ENCODE peak calls at places on chromosomes 1 and 21, in nine cellular contexts. One of them, this sample, is unnamed.

GRCh38 chr21:45830720-45831366 is 150.7 kb upstream of the COL6A1 start:
- DNase-seq in activated CD4-positive, alpha-beta T cell treated with anti-CD3 and anti-CD28 coated beads, Interleukin-2, amount 50 U/mL, for 48 hours: no peak
- DNase-seq in dermis microvascular lymphatic vessel endothelial cell: no peak
- DNase-seq in tibial artery: no peak
- DNase-seq in GM10248: no peak
- DNase-seq in endodermal cell: no peak
- DNase-seq in LoVo: no peak
- DNase-seq in B cell: no peak
- DNase-seq in T1000: no peak
- DNase-seq in this sample: no peak

GRCh38 chr21:18244721-18245486 is at the start of gene CHODL:
- DNase-seq in activated CD4-positive, alpha-beta T cell treated with anti-CD3 and anti-CD28 coated beads, Interleukin-2, amount 50 U/mL, for 48 hours: no peak
- DNase-seq in GM10248: no peak
- DNase-seq in endodermal cell: peak
- DNase-seq in tibial artery: peak
- DNase-seq in LoVo: no peak
- DNase-seq in B cell: no peak
- DNase-seq in T1000: no peak
- DNase-seq in dermis microvascular lymphatic vessel endothelial cell: no peak
- DNase-seq in this sample: no peak

GRCh38 chr1:16026723-16027484 is 5.1 kb downstream of the CLCNKA start:
- DNase-seq in T1000: no peak
- DNase-seq in B cell: peak
- DNase-seq in tibial artery: no peak
- DNase-seq in LoVo: no peak
- DNase-seq in activated CD4-positive, alpha-beta T cell treated with anti-CD3 and anti-CD28 coated beads, Interleukin-2, amount 50 U/mL, for 48 hours: peak
- DNase-seq in dermis microvascular lymphatic vessel endothelial cell: no peak
- DNase-seq in GM10248: no peak
- DNase-seq in endodermal cell: peak
- DNase-seq in this sample: no peak

GRCh38 chr1:214205053-214205452 is 75.9 kb upstream of the SMYD2 start:
- DNase-seq in LoVo: no peak
- DNase-seq in dermis microvascular lymphatic vessel endothelial cell: no peak
- DNase-seq in B cell: no peak
- DNase-seq in activated CD4-positive, alpha-beta T cell treated with anti-CD3 and anti-CD28 coated beads, Interleukin-2, amount 50 U/mL, for 48 hours: no peak
- DNase-seq in tibial artery: no peak
- DNase-seq in T1000: no peak
- DNase-seq in GM10248: no peak
- DNase-seq in endodermal cell: no peak
- DNase-seq in this sample: no peak

GRCh38 chr1:63920154-63921117 is 146.6 kb downstream of the ROR1 start:
- DNase-seq in T1000: peak
- DNase-seq in tibial artery: no peak
- DNase-seq in B cell: no peak
- DNase-seq in LoVo: peak
- DNase-seq in dermis microvascular lymphatic vessel endothelial cell: no peak
- DNase-seq in activated CD4-positive, alpha-beta T cell treated with anti-CD3 and anti-CD28 coated beads, Interleukin-2, amount 50 U/mL, for 48 hours: no peak
- DNase-seq in GM10248: no peak
- DNase-seq in endodermal cell: no peak
- DNase-seq in this sample: no peak

GRCh38 chr1:28915036-28915895 is 897 bp downstream of the EPB41 start:
- DNase-seq in GM10248: no peak
- DNase-seq in dermis microvascular lymphatic vessel endothelial cell: no peak
- DNase-seq in endodermal cell: peak
- DNase-seq in B cell: no peak
- DNase-seq in T1000: peak
- DNase-seq in activated CD4-positive, alpha-beta T cell treated with anti-CD3 and anti-CD28 coated beads, Interleukin-2, amount 50 U/mL, for 48 hours: peak
- DNase-seq in LoVo: peak
- DNase-seq in tibial artery: no peak
- DNase-seq in this sample: peak

GRCh38 chr1:160810486-160810885 is 14.5 kb downstream of the LY9 start:
- DNase-seq in LoVo: no peak
- DNase-seq in endodermal cell: no peak
- DNase-seq in GM10248: no peak
- DNase-seq in T1000: no peak
- DNase-seq in tibial artery: no peak
- DNase-seq in activated CD4-positive, alpha-beta T cell treated with anti-CD3 and anti-CD28 coated beads, Interleukin-2, amount 50 U/mL, for 48 hours: no peak
- DNase-seq in B cell: no peak
- DNase-seq in dermis microvascular lymphatic vessel endothelial cell: no peak
- DNase-seq in this sample: no peak

GRCh38 chr1:156752843-156753486 is 1.5 kb upstream of the HDGF start:
- DNase-seq in T1000: no peak
- DNase-seq in dermis microvascular lymphatic vessel endothelial cell: no peak
- DNase-seq in LoVo: no peak
- DNase-seq in B cell: no peak
- DNase-seq in endodermal cell: peak
- DNase-seq in activated CD4-positive, alpha-beta T cell treated with anti-CD3 and anti-CD28 coated beads, Interleukin-2, amount 50 U/mL, for 48 hours: no peak
- DNase-seq in GM10248: no peak
- DNase-seq in tibial artery: peak
- DNase-seq in this sample: no peak

GRCh38 chr1:162166934-162167615 is 97.6 kb downstream of the NOS1AP start:
- DNase-seq in GM10248: no peak
- DNase-seq in B cell: no peak
- DNase-seq in LoVo: no peak
- DNase-seq in tibial artery: no peak
- DNase-seq in dermis microvascular lymphatic vessel endothelial cell: no peak
- DNase-seq in endodermal cell: no peak
- DNase-seq in activated CD4-positive, alpha-beta T cell treated with anti-CD3 and anti-CD28 coated beads, Interleukin-2, amount 50 U/mL, for 48 hours: no peak
- DNase-seq in T1000: no peak
- DNase-seq in this sample: no peak

GRCh38 chr1:169849346-169850022 is 44.2 kb downstream of the SCYL3 start:
- DNase-seq in T1000: no peak
- DNase-seq in LoVo: no peak
- DNase-seq in tibial artery: no peak
- DNase-seq in endodermal cell: no peak
- DNase-seq in B cell: no peak
- DNase-seq in GM10248: no peak
- DNase-seq in dermis microvascular lymphatic vessel endothelial cell: no peak
- DNase-seq in activated CD4-positive, alpha-beta T cell treated with anti-CD3 and anti-CD28 coated beads, Interleukin-2, amount 50 U/mL, for 48 hours: no peak
- DNase-seq in this sample: no peak

GRCh38 chr1:116289219-116289618 is 83.8 kb upstream of the ATP1A1 start:
- DNase-seq in T1000: no peak
- DNase-seq in tibial artery: no peak
- DNase-seq in LoVo: no peak
- DNase-seq in endodermal cell: no peak
- DNase-seq in activated CD4-positive, alpha-beta T cell treated with anti-CD3 and anti-CD28 coated beads, Interleukin-2, amount 50 U/mL, for 48 hours: no peak
- DNase-seq in dermis microvascular lymphatic vessel endothelial cell: no peak
- DNase-seq in GM10248: no peak
- DNase-seq in B cell: no peak
- DNase-seq in this sample: no peak

GRCh38 chr1:89523597-89524368 is 846 bp upstream of the LRRC8B start:
- DNase-seq in LoVo: peak
- DNase-seq in GM10248: peak
- DNase-seq in T1000: no peak
- DNase-seq in tibial artery: no peak
- DNase-seq in dermis microvascular lymphatic vessel endothelial cell: peak
- DNase-seq in endodermal cell: peak
- DNase-seq in activated CD4-positive, alpha-beta T cell treated with anti-CD3 and anti-CD28 coated beads, Interleukin-2, amount 50 U/mL, for 48 hours: peak
- DNase-seq in B cell: peak
- DNase-seq in this sample: peak

GRCh38 chr1:9766759-9767442 is 56.9 kb downstream of the CLSTN1 start:
- DNase-seq in activated CD4-positive, alpha-beta T cell treated with anti-CD3 and anti-CD28 coated beads, Interleukin-2, amount 50 U/mL, for 48 hours: no peak
- DNase-seq in GM10248: no peak
- DNase-seq in endodermal cell: no peak
- DNase-seq in tibial artery: no peak
- DNase-seq in LoVo: no peak
- DNase-seq in B cell: no peak
- DNase-seq in T1000: peak
- DNase-seq in dermis microvascular lymphatic vessel endothelial cell: no peak
- DNase-seq in this sample: no peak

GRCh38 chr1:209845405-209845725 is 17.6 kb downstream of the UTP25 start:
- DNase-seq in T1000: no peak
- DNase-seq in activated CD4-positive, alpha-beta T cell treated with anti-CD3 and anti-CD28 coated beads, Interleukin-2, amount 50 U/mL, for 48 hours: no peak
- DNase-seq in endodermal cell: no peak
- DNase-seq in tibial artery: no peak
- DNase-seq in LoVo: no peak
- DNase-seq in dermis microvascular lymphatic vessel endothelial cell: no peak
- DNase-seq in B cell: no peak
- DNase-seq in GM10248: no peak
- DNase-seq in this sample: no peak

GRCh38 chr1:109625176-109625575 is 5.5 kb downstream of the AMPD2 start:
- DNase-seq in B cell: no peak
- DNase-seq in activated CD4-positive, alpha-beta T cell treated with anti-CD3 and anti-CD28 coated beads, Interleukin-2, amount 50 U/mL, for 48 hours: no peak
- DNase-seq in LoVo: no peak
- DNase-seq in GM10248: no peak
- DNase-seq in dermis microvascular lymphatic vessel endothelial cell: no peak
- DNase-seq in tibial artery: peak
- DNase-seq in T1000: no peak
- DNase-seq in endodermal cell: no peak
- DNase-seq in this sample: no peak

GRCh38 chr21:46347203-46347550 is 23.2 kb downstream of the PCNT start:
- DNase-seq in GM10248: no peak
- DNase-seq in T1000: no peak
- DNase-seq in activated CD4-positive, alpha-beta T cell treated with anti-CD3 and anti-CD28 coated beads, Interleukin-2, amount 50 U/mL, for 48 hours: no peak
- DNase-seq in LoVo: no peak
- DNase-seq in endodermal cell: no peak
- DNase-seq in tibial artery: no peak
- DNase-seq in B cell: no peak
- DNase-seq in dermis microvascular lymphatic vessel endothelial cell: no peak
- DNase-seq in this sample: no peak

GRCh38 chr1:202588644-202589189 is 121.5 kb downstream of the SYT2 start:
- DNase-seq in activated CD4-positive, alpha-beta T cell treated with anti-CD3 and anti-CD28 coated beads, Interleukin-2, amount 50 U/mL, for 48 hours: no peak
- DNase-seq in GM10248: no peak
- DNase-seq in LoVo: peak
- DNase-seq in T1000: no peak
- DNase-seq in B cell: no peak
- DNase-seq in tibial artery: no peak
- DNase-seq in dermis microvascular lymphatic vessel endothelial cell: no peak
- DNase-seq in endodermal cell: no peak
- DNase-seq in this sample: no peak

GRCh38 chr1:15736035-15736665 is at the start of gene SLC25A34:
- DNase-seq in activated CD4-positive, alpha-beta T cell treated with anti-CD3 and anti-CD28 coated beads, Interleukin-2, amount 50 U/mL, for 48 hours: no peak
- DNase-seq in endodermal cell: no peak
- DNase-seq in dermis microvascular lymphatic vessel endothelial cell: no peak
- DNase-seq in B cell: no peak
- DNase-seq in T1000: no peak
- DNase-seq in GM10248: no peak
- DNase-seq in tibial artery: peak
- DNase-seq in LoVo: no peak
- DNase-seq in this sample: no peak

GRCh38 chr1:214513394-214513793 is 38.0 kb downstream of the PTPN14 start:
- DNase-seq in endodermal cell: no peak
- DNase-seq in tibial artery: no peak
- DNase-seq in LoVo: no peak
- DNase-seq in T1000: no peak
- DNase-seq in dermis microvascular lymphatic vessel endothelial cell: no peak
- DNase-seq in activated CD4-positive, alpha-beta T cell treated with anti-CD3 and anti-CD28 coated beads, Interleukin-2, amount 50 U/mL, for 48 hours: no peak
- DNase-seq in B cell: no peak
- DNase-seq in GM10248: no peak
- DNase-seq in this sample: no peak

GRCh38 chr1:41435570-41436178 is 48.8 kb downstream of the EDN2 start:
- DNase-seq in activated CD4-positive, alpha-beta T cell treated with anti-CD3 and anti-CD28 coated beads, Interleukin-2, amount 50 U/mL, for 48 hours: no peak
- DNase-seq in GM10248: no peak
- DNase-seq in endodermal cell: peak
- DNase-seq in tibial artery: no peak
- DNase-seq in LoVo: no peak
- DNase-seq in dermis microvascular lymphatic vessel endothelial cell: no peak
- DNase-seq in B cell: no peak
- DNase-seq in T1000: no peak
- DNase-seq in this sample: no peak

GRCh38 chr1:173002891-173003582 is 47.7 kb downstream of the TNFSF18 start:
- DNase-seq in GM10248: no peak
- DNase-seq in LoVo: no peak
- DNase-seq in dermis microvascular lymphatic vessel endothelial cell: no peak
- DNase-seq in T1000: peak
- DNase-seq in B cell: no peak
- DNase-seq in activated CD4-positive, alpha-beta T cell treated with anti-CD3 and anti-CD28 coated beads, Interleukin-2, amount 50 U/mL, for 48 hours: no peak
- DNase-seq in endodermal cell: no peak
- DNase-seq in tibial artery: no peak
- DNase-seq in this sample: no peak

GRCh38 chr1:177872563-177872900 is 97.3 kb downstream of the SEC16B start:
- DNase-seq in activated CD4-positive, alpha-beta T cell treated with anti-CD3 and anti-CD28 coated beads, Interleukin-2, amount 50 U/mL, for 48 hours: no peak
- DNase-seq in dermis microvascular lymphatic vessel endothelial cell: no peak
- DNase-seq in T1000: no peak
- DNase-seq in GM10248: no peak
- DNase-seq in tibial artery: no peak
- DNase-seq in LoVo: no peak
- DNase-seq in endodermal cell: no peak
- DNase-seq in B cell: no peak
- DNase-seq in this sample: no peak

GRCh38 chr1:245512980-245513578 is 358.3 kb downstream of the KIF26B start:
- DNase-seq in tibial artery: no peak
- DNase-seq in endodermal cell: peak
- DNase-seq in dermis microvascular lymphatic vessel endothelial cell: no peak
- DNase-seq in activated CD4-positive, alpha-beta T cell treated with anti-CD3 and anti-CD28 coated beads, Interleukin-2, amount 50 U/mL, for 48 hours: no peak
- DNase-seq in LoVo: no peak
- DNase-seq in B cell: peak
- DNase-seq in GM10248: peak
- DNase-seq in T1000: no peak
- DNase-seq in this sample: no peak

GRCh38 chr1:64072089-64072835 is 131.2 kb upstream of the UBE2U start:
- DNase-seq in T1000: no peak
- DNase-seq in activated CD4-positive, alpha-beta T cell treated with anti-CD3 and anti-CD28 coated beads, Interleukin-2, amount 50 U/mL, for 48 hours: no peak
- DNase-seq in dermis microvascular lymphatic vessel endothelial cell: no peak
- DNase-seq in tibial artery: no peak
- DNase-seq in B cell: no peak
- DNase-seq in endodermal cell: no peak
- DNase-seq in GM10248: no peak
- DNase-seq in LoVo: peak
- DNase-seq in this sample: no peak

GRCh38 chr1:11052839-11053757 is 6.1 kb upstream of the MASP2 start:
- DNase-seq in LoVo: no peak
- DNase-seq in tibial artery: no peak
- DNase-seq in T1000: no peak
- DNase-seq in dermis microvascular lymphatic vessel endothelial cell: no peak
- DNase-seq in activated CD4-positive, alpha-beta T cell treated with anti-CD3 and anti-CD28 coated beads, Interleukin-2, amount 50 U/mL, for 48 hours: peak
- DNase-seq in GM10248: no peak
- DNase-seq in endodermal cell: no peak
- DNase-seq in B cell: no peak
- DNase-seq in this sample: no peak

GRCh38 chr1:226185153-226186036 is 1.1 kb downstream of the ACBD3 start:
- DNase-seq in activated CD4-positive, alpha-beta T cell treated with anti-CD3 and anti-CD28 coated beads, Interleukin-2, amount 50 U/mL, for 48 hours: no peak
- DNase-seq in tibial artery: no peak
- DNase-seq in T1000: no peak
- DNase-seq in LoVo: no peak
- DNase-seq in B cell: no peak
- DNase-seq in endodermal cell: no peak
- DNase-seq in GM10248: no peak
- DNase-seq in dermis microvascular lymphatic vessel endothelial cell: no peak
- DNase-seq in this sample: no peak

GRCh38 chr1:67137307-67137753 is 2.6 kb upstream of the C1orf141 start:
- DNase-seq in activated CD4-positive, alpha-beta T cell treated with anti-CD3 and anti-CD28 coated beads, Interleukin-2, amount 50 U/mL, for 48 hours: no peak
- DNase-seq in tibial artery: no peak
- DNase-seq in endodermal cell: no peak
- DNase-seq in B cell: no peak
- DNase-seq in LoVo: peak
- DNase-seq in dermis microvascular lymphatic vessel endothelial cell: no peak
- DNase-seq in T1000: no peak
- DNase-seq in GM10248: no peak
- DNase-seq in this sample: no peak

This sample was measured in germinal center.